ENCODE peak calls at places on chromosomes 3 and 15, in ten cellular contexts. T, W, D, U, H, X, E, S, Y and R are unnamed samples.

GRCh38 chr3:20123121-20123652 is 62.8 kb downstream of the SGO1 start:
- DNase-seq in T (no peak), W (no peak), D (no peak), U (no peak), H (no peak), X (no peak), E (no peak), S (no peak), Y (no peak), R (no peak)

GRCh38 chr15:44861439-44861910 is 95.0 kb upstream of the TERB2 start:
- DNase-seq in T (no peak), W (no peak), D (no peak), U (peak), H (no peak), X (no peak), E (no peak), S (no peak), Y (no peak), R (no peak)

GRCh38 chr15:61112231-61112630 is 116.9 kb downstream of the RORA start:
- DNase-seq in T (no peak), W (no peak), D (no peak), U (no peak), H (no peak), X (no peak), E (no peak), S (no peak), Y (no peak), R (no peak)

GRCh38 chr3:188362405-188362831 is 208.5 kb downstream of the LPP start:
- DNase-seq in T (no peak), W (peak), D (no peak), U (no peak), H (peak), X (peak), E (no peak), S (peak), Y (no peak), R (no peak)

GRCh38 chr15:43510230-43511011 is 7.0 kb upstream of the MAP1A start:
- DNase-seq in T (peak), W (peak), D (peak), U (peak), H (peak), X (peak), E (peak), S (peak), Y (peak), R (peak)

GRCh38 chr3:47407896-47408838 is 27.3 kb downstream of the PTPN23 start:
- DNase-seq in T (no peak), W (no peak), D (no peak), U (no peak), H (peak), X (no peak), E (no peak), S (no peak), Y (no peak), R (no peak)

GRCh38 chr3:46127503-46127902 is 80.6 kb downstream of the CCR1 start:
- DNase-seq in T (peak), W (peak), D (no peak), U (no peak), H (peak), X (peak), E (no peak), S (peak), Y (no peak), R (no peak)

GRCh38 chr15:60793656-60794055 is 314.7 kb upstream of the ICE2 start:
- DNase-seq in T (no peak), W (no peak), D (no peak), U (no peak), H (no peak), X (no peak), E (no peak), S (no peak), Y (no peak), R (no peak)

GRCh38 chr3:14016900-14017475 is 107.7 kb downstream of the CHCHD4 start:
- DNase-seq in T (no peak), W (no peak), D (no peak), U (no peak), H (peak), X (no peak), E (no peak), S (peak), Y (no peak), R (no peak)

GRCh38 chr15:93212578-93212977 is 123.6 kb upstream of the RGMA start:
- DNase-seq in T (no peak), W (no peak), D (no peak), U (no peak), H (no peak), X (no peak), E (no peak), S (no peak), Y (no peak), R (no peak)

GRCh38 chr15:96312641-96313335 is 17.7 kb upstream of the NR2F2 start:
- DNase-seq in T (no peak), W (peak), D (no peak), U (no peak), H (peak), X (peak), E (no peak), S (peak), Y (no peak), R (no peak)

DNA sequence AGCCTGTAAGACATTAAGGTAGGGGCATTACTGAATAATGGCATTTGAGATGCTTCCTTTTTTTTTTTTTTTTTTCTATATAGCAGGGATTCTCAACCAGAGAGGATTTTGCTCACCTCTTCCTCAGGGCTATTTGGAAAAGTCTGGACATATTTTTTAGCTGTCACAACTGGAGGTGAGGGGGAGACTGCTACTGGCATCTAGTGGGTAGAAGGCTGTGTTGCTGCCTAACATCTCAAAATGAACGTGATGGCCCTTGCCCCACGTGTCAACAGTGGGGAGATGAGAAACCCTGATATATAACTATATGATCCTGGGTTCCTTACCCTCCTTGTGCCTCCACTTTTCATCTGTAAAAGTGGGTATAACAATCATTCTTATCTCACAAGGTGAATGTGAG is 71.9 kb downstream of the CADPS start:
- DNase-seq in T (no peak), W (no peak), D (no peak), U (no peak), H (no peak), X (no peak), E (no peak), S (no peak), Y (no peak), R (no peak)
- TF ChIP-seq CTCF in T (no peak), W (no peak), D (no peak), U (no peak), H (no peak), X (no peak), E (no peak), S (peak), Y (no peak), R (no peak)

DNA sequence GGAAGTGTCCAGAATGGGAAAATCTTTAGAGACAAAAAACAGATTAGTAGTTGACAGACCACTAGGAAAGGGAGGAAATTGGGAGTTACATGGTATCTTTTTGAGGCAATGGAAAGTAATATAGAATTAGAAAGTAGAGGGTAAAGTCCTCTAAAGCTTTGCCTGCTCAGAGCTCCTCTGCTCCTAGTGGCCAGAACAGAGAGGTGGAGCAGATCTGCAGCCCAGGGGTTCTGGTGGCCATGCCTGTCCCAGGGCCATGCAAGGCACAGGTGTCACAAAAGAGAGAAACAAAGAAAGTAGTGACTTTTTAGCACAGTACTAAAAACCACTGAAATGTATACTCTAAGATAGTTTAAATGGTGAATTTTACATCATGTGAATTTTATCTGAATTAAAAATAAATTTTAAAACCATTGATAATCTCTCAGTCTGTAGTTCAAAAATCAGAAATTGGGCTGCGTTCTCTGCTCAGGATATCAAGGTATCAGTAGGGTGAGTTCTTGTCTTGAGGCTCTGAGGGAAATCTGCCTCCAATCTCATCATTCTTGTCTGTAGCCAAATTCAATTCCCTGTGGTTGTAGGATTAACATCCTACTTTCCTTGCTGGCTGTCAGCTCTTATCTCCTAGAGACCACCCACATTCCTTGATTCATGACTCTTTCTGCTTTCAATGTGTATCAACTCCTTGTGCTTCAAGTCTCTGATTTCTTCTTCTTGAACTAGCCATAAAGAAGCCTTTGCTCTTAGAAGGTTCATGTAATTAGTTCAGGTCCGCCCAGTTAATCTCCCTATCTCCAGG is 23.6 kb downstream of the PYGO1 start:
- DNase-seq in T (no peak), W (no peak), D (no peak), U (no peak), H (no peak), X (no peak), E (no peak), S (no peak), Y (no peak), R (no peak)
- TF ChIP-seq CTCF in T (no peak), W (no peak), D (no peak), U (peak), H (peak), X (peak), E (no peak), S (peak), Y (no peak), R (no peak)

GRCh38 chr3:158532099-158532734 is 38.8 kb upstream of the MLF1 start:
- DNase-seq in T (peak), W (peak), D (no peak), U (peak), H (peak), X (peak), E (no peak), S (peak), Y (no peak), R (no peak)
- TF ChIP-seq CTCF in T (peak), W (peak), D (peak), U (peak), H (peak), X (peak), E (peak), S (peak), Y (peak), R (no peak)

GRCh38 chr3:122730240-122730639 is 49.6 kb downstream of the PARP14 start:
- DNase-seq in T (no peak), W (no peak), D (no peak), U (peak), H (no peak), X (no peak), E (no peak), S (no peak), Y (no peak), R (no peak)
- TF ChIP-seq CTCF in T (no peak), W (no peak), D (no peak), U (peak), H (no peak), X (no peak), E (no peak), S (no peak), Y (no peak), R (no peak)

DNA sequence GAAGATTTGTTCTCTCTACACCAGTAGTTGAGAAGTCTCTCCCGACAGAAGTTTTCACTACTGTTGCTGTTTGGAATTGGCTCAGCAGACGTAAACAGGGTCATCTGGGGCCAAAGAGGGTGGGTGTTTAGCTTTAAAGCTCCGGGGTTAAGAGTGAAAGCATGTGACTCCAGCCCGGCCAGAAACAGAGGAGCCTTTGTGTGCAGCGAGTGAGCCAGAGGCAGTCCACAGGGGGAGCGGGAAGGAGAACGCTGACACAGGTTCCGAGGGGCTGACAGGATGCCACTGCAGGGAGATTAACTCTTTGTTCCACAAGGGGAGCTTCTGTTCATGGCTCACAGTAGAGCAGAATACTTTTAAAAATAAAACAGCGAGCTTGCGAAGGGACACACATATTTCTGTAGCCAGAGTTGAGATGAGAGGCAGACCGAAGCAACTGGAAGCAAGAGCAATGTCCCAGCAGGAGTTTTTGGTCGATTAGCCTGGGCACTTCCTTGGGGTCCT is 26.9 kb downstream of the BMF start:
- DNase-seq in T (peak), W (peak), D (no peak), U (peak), H (no peak), X (peak), E (no peak), S (peak), Y (peak), R (no peak)
- TF ChIP-seq CTCF in T (no peak), W (peak), D (peak), U (no peak), H (no peak), X (no peak), E (no peak), S (no peak), Y (peak), R (no peak)

GRCh38 chr3:24365168-24365567 is 129.5 kb downstream of the THRB start:
- DNase-seq in T (no peak), W (peak), D (no peak), U (no peak), H (peak), X (peak), E (no peak), S (peak), Y (no peak), R (no peak)
- TF ChIP-seq CTCF in T (no peak), W (no peak), D (peak), U (no peak), H (peak), X (peak), E (peak), S (peak), Y (peak), R (no peak)

DNA sequence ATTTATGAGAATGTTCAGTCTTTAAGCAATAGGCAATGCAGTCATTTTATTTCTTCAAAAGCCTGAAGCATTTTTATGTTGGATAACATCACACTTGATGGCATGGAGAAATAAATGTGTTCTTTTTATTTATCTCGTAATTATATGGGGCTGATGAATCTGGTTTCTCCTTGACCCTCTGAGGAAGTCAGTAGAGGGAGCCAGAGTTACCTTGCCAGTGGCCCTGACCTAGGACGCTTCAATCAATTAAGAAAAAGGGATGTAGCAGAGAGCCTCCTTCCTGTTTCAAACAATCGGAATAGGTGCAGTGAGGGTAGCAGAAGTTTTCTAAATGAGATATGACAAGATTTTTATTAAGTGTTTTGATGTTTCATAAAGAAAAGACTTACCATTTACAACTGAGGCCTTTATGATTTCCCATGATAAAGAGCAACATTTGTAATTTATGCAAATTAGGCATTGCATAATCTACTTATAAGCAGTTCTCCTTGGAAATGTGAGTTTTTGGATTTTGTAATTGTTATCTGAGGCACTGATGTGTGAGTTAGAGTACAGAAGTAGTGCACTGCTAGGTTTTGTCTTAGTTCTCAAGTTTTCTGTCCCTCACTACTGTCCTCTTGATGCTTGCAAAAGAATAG is 129.1 kb downstream of the RAP2B start:
- DNase-seq in T (peak), W (peak), D (no peak), U (peak), H (peak), X (peak), E (no peak), S (peak), Y (no peak), R (no peak)
- TF ChIP-seq CTCF in T (peak), W (peak), D (peak), U (peak), H (peak), X (peak), E (peak), S (peak), Y (peak), R (no peak)

DNA sequence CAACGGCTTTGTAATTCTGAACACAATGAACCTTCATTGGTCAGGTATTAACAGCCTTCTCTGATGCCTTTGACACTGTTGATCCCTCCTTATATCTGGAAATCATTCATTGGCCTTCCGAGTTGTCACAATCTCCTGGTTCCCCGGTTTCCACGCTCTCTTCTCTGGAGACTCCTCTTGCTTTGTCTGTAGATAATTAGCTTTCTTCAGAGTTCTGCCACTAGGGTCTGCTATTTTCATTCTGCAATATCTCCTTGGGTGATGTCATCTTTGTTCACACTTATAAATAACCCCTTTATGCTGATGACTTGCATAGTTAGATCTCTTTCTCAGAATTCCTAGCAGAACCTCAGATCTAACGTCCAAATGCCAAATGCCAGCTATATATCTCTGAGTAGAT is 583.8 kb upstream of the ZNF717 start:
- DNase-seq in T (no peak), W (no peak), D (no peak), U (no peak), H (peak), X (peak), E (no peak), S (no peak), Y (no peak), R (no peak)
- TF ChIP-seq CTCF in T (no peak), W (no peak), D (peak), U (no peak), H (peak), X (no peak), E (no peak), S (peak), Y (peak), R (no peak)

GRCh38 chr3:42900226-42900625 is 5.7 kb upstream of the ZNF662 start:
- DNase-seq in T (no peak), W (no peak), D (no peak), U (no peak), H (no peak), X (no peak), E (no peak), S (no peak), Y (no peak), R (no peak)

GRCh38 chr3:42900731-42901420 is 5.1 kb upstream of the ZNF662 start:
- DNase-seq in T (no peak), W (no peak), D (no peak), U (no peak), H (peak), X (no peak), E (no peak), S (peak), Y (no peak), R (no peak)

GRCh38 chr3:42902257-42902656 is 3.7 kb upstream of the ZNF662 start:
- DNase-seq in T (no peak), W (no peak), D (no peak), U (no peak), H (no peak), X (no peak), E (no peak), S (no peak), Y (no peak), R (no peak)

GRCh38 chr3:42895332-42895868 is 10.5 kb upstream of the ZNF662 start:
- DNase-seq in T (no peak), W (no peak), D (no peak), U (no peak), H (no peak), X (no peak), E (no peak), S (no peak), Y (no peak), R (no peak)

GRCh38 chr3:42898896-42899675 is 6.9 kb upstream of the ZNF662 start:
- DNase-seq in T (no peak), W (no peak), D (no peak), U (no peak), H (peak), X (no peak), E (no peak), S (no peak), Y (no peak), R (no peak)
- TF ChIP-seq CTCF in T (no peak), W (peak), D (no peak), U (peak), H (no peak), X (no peak), E (peak), S (no peak), Y (no peak), R (no peak)